ENCODE peak calls at places on chromosomes 1 and 21, in ten cellular contexts. I is AG10803, R is tibial artery, E is cardiac fibroblast, J is fibroblast of lung, M is keratinocyte, F is cardiac muscle cell, T is lower leg skin, V is mammary epithelial cell, Q is GM23338. X is an unnamed sample.

GRCh38 chr1:23854568-23854967 is 13.5 kb downstream of the FUCA1 start:
- DNase-seq in I (no peak), M (no peak), V (no peak), J (no peak), F (no peak), T (no peak), R (no peak), Q (peak; percentile 10), E (peak; percentile 15), X (peak; percentile 4)

GRCh38 chr1:161013591-161014513 is 7.1 kb downstream of the F11R start:
- DNase-seq in M (peak; percentile 48), Q (peak; percentile 93), T (peak; percentile 96), R (peak; percentile 83), V (peak; percentile 97), F (no peak), E (peak; percentile 98), I (peak; percentile 62), J (peak; percentile 60), X (peak; percentile 99)

GRCh38 chr21:32132911-32133310 is 145.9 kb downstream of the MIS18A start:
- DNase-seq in Q (no peak), V (no peak), J (no peak), F (no peak), E (no peak), I (no peak), M (no peak), T (no peak), R (no peak), X (no peak)

GRCh38 chr1:236603896-236604217 is 459 bp downstream of the HEATR1 start:
- DNase-seq in I (peak; percentile 15), Q (peak; percentile 34), T (no peak), M (no peak), J (peak; percentile 58), V (no peak), E (peak; percentile 54), F (no peak), R (no peak), X (peak; percentile 74)

GRCh38 chr1:243758647-243759046 is 91.4 kb downstream of the AKT3 start:
- DNase-seq in M (no peak), V (no peak), Q (peak; percentile 36), T (no peak), E (no peak), J (no peak), F (no peak), I (no peak), R (no peak), X (no peak)

GRCh38 chr1:196148367-196148970 is 459.8 kb downstream of the KCNT2 start:
- DNase-seq in I (peak; percentile 40), V (peak; percentile 23), J (peak; percentile 15), T (no peak), Q (peak; percentile 56), R (no peak), F (peak; percentile 20), M (no peak), E (peak; percentile 70), X (peak; percentile 28)

GRCh38 chr1:30064547-30064946 is 658.8 kb downstream of the MATN1 start:
- DNase-seq in R (no peak), T (no peak), F (no peak), J (no peak), M (no peak), E (no peak), Q (no peak), V (no peak), I (no peak), X (no peak)

GRCh38 chr21:29332461-29333354 is 34.0 kb downstream of the BACH1 start:
- DNase-seq in Q (no peak), J (peak; percentile 83), I (peak; percentile 30), V (peak; percentile 34), E (peak; percentile 39), M (no peak), R (no peak), T (no peak), F (no peak), X (peak; percentile 62)

GRCh38 chr1:206715120-206715519 is 30.4 kb downstream of the MAPKAPK2 start:
- DNase-seq in V (no peak), Q (no peak), E (no peak), I (no peak), J (no peak), T (no peak), M (no peak), R (no peak), F (no peak), X (no peak)

GRCh38 chr1:84722794-84723193 is 32.5 kb upstream of the SSX2IP start:
- DNase-seq in E (peak; percentile 91), M (no peak), T (no peak), R (no peak), J (peak; percentile 50), V (no peak), Q (no peak), I (peak; percentile 94), F (no peak), X (peak; percentile 63)

GRCh38 chr1:168469690-168470089 is 74.1 kb downstream of the XCL2 start:
- DNase-seq in M (no peak), T (peak; percentile 94), J (peak; percentile 94), R (peak; percentile 88), Q (no peak), F (no peak), V (peak; percentile 33), E (peak; percentile 65), I (peak; percentile 98), X (peak; percentile 69)

DNA sequence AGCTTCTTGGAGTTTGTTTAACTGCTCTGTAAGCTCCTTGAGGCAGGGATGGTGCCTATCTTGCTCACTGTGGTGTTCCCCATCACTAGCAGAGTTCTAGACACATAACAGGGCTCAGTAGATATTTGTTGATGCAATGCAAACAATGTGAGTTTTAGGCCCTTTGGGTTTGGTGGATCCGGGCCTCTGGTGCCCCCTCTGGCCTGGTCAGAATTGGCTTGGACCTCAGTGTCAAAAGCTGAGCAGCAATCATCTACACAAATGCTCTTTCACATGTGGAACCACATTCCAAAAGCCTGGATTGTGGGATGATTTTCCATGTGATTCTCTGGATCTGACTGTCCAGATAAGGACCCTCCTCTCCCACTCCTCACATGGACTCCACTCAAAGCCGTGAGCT is 53.4 kb upstream of the BCAR3 start:
- DNase-seq in E (no peak), F (no peak), R (no peak), Q (peak; percentile 32), T (no peak), V (no peak), I (peak; percentile 29), J (no peak), M (no peak), X (no peak)
- TF ChIP-seq CTCF in E (peak; percentile 49), F (peak; percentile 45), R (peak; percentile 6), Q (peak; percentile 42), T (no peak), V (no peak), I (peak; percentile 52), J (peak; percentile 40), M (peak; percentile 18), X (peak; percentile 50)

DNA sequence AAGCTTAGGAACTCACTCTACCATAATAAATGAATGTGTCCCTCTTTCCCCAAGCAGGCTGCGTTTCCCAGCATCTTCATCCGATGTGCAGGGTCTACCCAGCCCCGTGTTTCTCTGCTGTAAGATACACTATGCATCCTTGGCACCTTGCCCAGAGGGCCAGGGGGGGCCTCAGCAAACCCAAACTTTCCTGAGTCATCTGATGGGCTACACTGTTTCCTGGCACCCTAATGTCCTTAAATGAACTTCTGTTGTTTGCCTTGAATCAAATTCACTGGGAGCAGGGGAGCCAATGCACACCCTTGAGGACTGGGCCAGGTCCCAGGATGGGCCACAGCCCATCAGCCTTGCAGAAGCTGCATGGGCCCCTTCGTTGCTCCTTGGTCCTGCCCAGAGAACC is 145.5 kb downstream of the IGSF21 start:
- DNase-seq in F (no peak), J (no peak), R (no peak), V (no peak), E (no peak), M (no peak), T (no peak), Q (no peak), I (no peak), X (no peak)
- H3K4me3 ChIP-seq in F (no peak overlapping the region), J (no peak overlapping the region), R (no peak overlapping the region), V (no peak overlapping the region), E (no peak overlapping the region), M (no peak overlapping the region), T (no peak overlapping the region), Q (no peak overlapping the region), I (no peak overlapping the region), X (no peak overlapping the region)

GRCh38 chr1:227094249-227094966 is 154.3 kb downstream of the COQ8A start:
- DNase-seq in J (peak; percentile 27), V (no peak), M (no peak), R (no peak), T (no peak), F (no peak), Q (no peak), E (no peak), I (no peak), X (no peak)
- TF ChIP-seq CTCF in J (no peak), V (no peak), M (no peak), R (no peak), T (no peak), F (no peak), Q (no peak), E (no peak), I (no peak), X (no peak)

GRCh38 chr1:145991799-145992412 is 4.5 kb downstream of the TXNIP start:
- DNase-seq in R (no peak), F (no peak), E (no peak), J (no peak), M (no peak), I (no peak), V (no peak), Q (no peak), T (peak; percentile 46), X (no peak)
- H3K4me3 ChIP-seq in R (peak overlapping the region; percentile 68), F (peak overlapping the region; percentile 98), E (no peak overlapping the region), J (no peak overlapping the region), M (no peak overlapping the region), I (no peak overlapping the region), V (no peak overlapping the region), Q (no peak overlapping the region), T (peak overlapping the region; percentile 75), X (peak overlapping the region; percentile 99)

GRCh38 chr1:218259800-218260199 is 25.3 kb upstream of the RRP15 start:
- DNase-seq in R (no peak), I (no peak), M (no peak), F (peak; percentile 33), J (peak; percentile 3), E (no peak), Q (peak; percentile 75), V (peak; percentile 7), T (no peak), X (peak; percentile 3)
- TF ChIP-seq CTCF in R (no peak), I (no peak), M (peak; percentile 57), F (no peak), J (no peak), E (peak; percentile 25), Q (peak; percentile 79), V (peak; percentile 47), T (no peak), X (peak; percentile 35)

DNA sequence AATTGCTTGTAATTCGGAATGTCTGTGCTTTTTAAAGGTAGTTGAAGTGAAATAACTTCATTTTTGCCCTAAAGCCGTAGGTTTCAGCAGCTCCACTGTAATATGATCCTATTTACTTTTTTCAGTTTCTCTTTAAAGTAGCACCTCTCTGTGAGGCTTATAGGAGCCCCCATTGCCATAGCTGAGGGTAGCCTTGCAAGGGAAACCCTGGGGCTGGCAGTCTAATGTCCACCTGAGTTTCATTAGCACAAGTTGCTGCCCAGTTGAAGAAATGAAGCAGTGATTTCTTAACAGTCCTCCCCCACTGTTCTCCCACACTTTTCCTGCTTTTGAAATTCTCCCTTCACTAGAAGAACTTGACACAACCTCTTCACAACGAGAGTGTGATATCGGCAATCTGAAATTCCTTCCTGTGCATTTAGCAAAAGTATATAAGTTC is 1.5 kb downstream of the HMCN1 start:
- DNase-seq in R (no peak), V (no peak), E (peak; percentile 29), Q (peak; percentile 43), J (no peak), M (no peak), T (no peak), I (peak; percentile 29), F (peak; percentile 23), X (no peak)
- H3K4me3 ChIP-seq in R (peak overlapping the region; percentile 57), V (peak overlapping the region; percentile 75), E (peak overlapping the region; percentile 61), Q (peak overlapping the region; percentile 75), J (peak overlapping the region; percentile 64), M (no peak overlapping the region), T (no peak overlapping the region), I (peak overlapping the region; percentile 70), F (peak overlapping the region; percentile 52), X (no peak overlapping the region)

X was measured in fibroblast of villous mesenchyme.